ENCODE peak calls at places on chromosomes 12 and 14, in seven cellular contexts. I, U, X, J, L, H and Y are unnamed samples.
A peak's percentile ranks its signal among the peaks of the same experiment; 100 is the strongest.

GRCh38 chr14:102777711-102778615 is 714 bp downstream of the TRAF3 start:
- DNase-seq in U (no peak), H (no peak), X (no peak), L (no peak), J (peak; percentile 66), I (peak; percentile 72), Y (peak; percentile 66)

GRCh38 chr12:52496054-52496453 is 3.0 kb upstream of the KRT6A start:
- DNase-seq in J (no peak), I (no peak), H (no peak), U (no peak), L (no peak), X (no peak), Y (no peak)

GRCh38 chr12:116571089-116571488 is 11.9 kb downstream of the MAP1LC3B2 start:
- DNase-seq in X (no peak), J (no peak), U (no peak), I (no peak), H (no peak), L (no peak), Y (no peak)

GRCh38 chr14:30656190-30656632 is 34.1 kb downstream of the SCFD1 start:
- DNase-seq in H (peak; percentile 66), X (peak; percentile 4), J (peak; percentile 14), U (peak; percentile 15), I (peak; percentile 18), L (peak; percentile 68), Y (peak; percentile 7)

GRCh38 chr14:76256545-76256944 is 104.8 kb downstream of the GPATCH2L start:
- DNase-seq in L (no peak), I (no peak), U (no peak), J (peak; percentile 76), X (no peak), H (no peak), Y (no peak)

GRCh38 chr12:69239922-69240624 is 704 bp downstream of the CPSF6 start:
- DNase-seq in I (peak; percentile 75), U (no peak), H (peak; percentile 67), J (peak; percentile 58), L (no peak), X (no peak), Y (peak; percentile 45)

GRCh38 chr12:16330554-16330953 is 16.9 kb upstream of the MGST1 start:
- DNase-seq in U (no peak), I (no peak), H (no peak), X (no peak), J (no peak), L (no peak), Y (no peak)

GRCh38 chr14:53925201-53925766 is 31.3 kb downstream of the BMP4 start:
- DNase-seq in I (no peak), U (no peak), H (no peak), J (no peak), X (no peak), L (no peak), Y (no peak)

GRCh38 chr14:69703047-69704046 is 63.6 kb upstream of the SRSF5 start:
- DNase-seq in X (no peak), H (no peak), J (no peak), U (no peak), L (peak; percentile 61), I (no peak), Y (no peak)

GRCh38 chr12:53560912-53561589 is 53.8 kb upstream of the NPFF start:
- DNase-seq in H (no peak), L (no peak), I (no peak), J (no peak), X (no peak), U (no peak), Y (no peak)

GRCh38 chr12:12133259-12133658 is 62.5 kb downstream of the BCL2L14 start:
- DNase-seq in I (no peak), J (no peak), H (no peak), L (no peak), U (no peak), X (no peak), Y (no peak)

GRCh38 chr14:106308839-106309389 is 782.5 kb downstream of the TMEM121 start:
- DNase-seq in I (peak; percentile 47), U (no peak), L (peak; percentile 35), J (peak; percentile 59), X (peak; percentile 83), H (peak; percentile 63), Y (peak; percentile 52)

GRCh38 chr14:53055003-53055402 is 98.1 kb downstream of the DDHD1 start:
- DNase-seq in I (peak; percentile 45), X (peak; percentile 15), H (no peak), L (peak; percentile 38), J (peak; percentile 32), U (peak; percentile 40), Y (peak; percentile 68)

DNA sequence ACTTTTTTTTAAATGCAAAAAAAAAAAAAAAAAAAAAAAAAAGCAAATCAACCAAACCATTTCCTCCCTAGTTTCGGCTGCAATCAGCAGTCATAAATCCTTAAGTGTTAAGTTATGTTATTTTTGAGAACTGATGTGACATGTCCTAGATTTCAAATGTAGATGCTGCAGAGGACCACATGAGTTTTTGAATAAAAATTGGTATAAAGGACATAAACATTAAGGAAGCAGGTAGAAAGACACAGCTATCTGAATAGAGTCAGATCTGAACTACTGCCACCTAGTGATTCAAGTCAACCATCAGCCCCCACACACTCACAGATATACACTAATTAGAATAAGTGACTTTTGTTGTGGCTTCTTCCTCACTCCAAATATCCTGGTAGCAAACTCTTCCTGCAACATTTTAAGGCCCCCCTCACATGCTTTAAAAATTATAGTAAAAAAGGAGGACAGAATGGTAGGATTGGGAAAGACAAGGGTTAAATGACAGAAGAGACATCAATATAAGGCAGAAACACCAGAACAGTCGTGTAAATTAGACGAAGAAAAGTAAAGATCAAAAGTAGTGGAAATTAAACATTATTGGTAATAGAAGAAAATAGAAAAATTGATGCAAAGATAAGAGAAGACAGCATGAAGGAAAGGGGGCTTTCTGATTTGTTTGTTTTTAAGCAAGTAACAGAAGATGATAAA is 394.5 kb upstream of the ATP2B1 start:
- DNase-seq in U (peak; percentile 29), H (no peak), L (peak; percentile 3), J (no peak), X (peak; percentile 24), I (peak; percentile 19), Y (peak; percentile 57)
- TF ChIP-seq JUND in U (no peak), H (no peak), L (no peak), J (no peak), X (no peak), I (no peak), Y (no peak)

DNA sequence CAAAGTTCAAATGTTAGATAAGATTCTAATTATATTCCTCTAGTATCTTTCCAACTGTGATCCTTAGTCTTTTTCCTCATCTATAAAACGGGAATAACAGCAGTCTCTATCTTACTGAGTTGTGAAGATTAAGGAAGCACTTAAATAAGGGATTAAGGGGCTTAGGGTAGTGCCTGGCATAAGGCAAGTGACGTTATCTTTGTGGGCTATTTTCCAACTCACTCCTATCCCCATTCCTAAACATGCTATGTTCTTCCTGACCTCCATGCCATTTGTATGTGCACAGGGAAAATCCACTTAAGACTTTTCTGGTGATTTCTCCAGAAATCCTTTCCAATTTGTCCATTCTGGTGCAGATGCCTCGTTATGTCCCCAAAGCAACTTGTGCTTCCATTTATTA is 33.3 kb downstream of the SUPT16H start:
- DNase-seq in X (no peak), L (no peak), H (no peak), J (no peak), I (no peak), U (no peak), Y (no peak)
- TF ChIP-seq JUND in X (no peak), L (no peak), H (no peak), J (no peak), I (no peak), U (no peak), Y (no peak)

GRCh38 chr12:9870311-9870866 is 1.2 kb upstream of the CLEC2B start:
- DNase-seq in U (no peak), J (no peak), L (no peak), H (no peak), X (no peak), I (no peak), Y (no peak)
- TF ChIP-seq JUND in U (no peak), J (no peak), L (no peak), H (no peak), X (no peak), I (no peak), Y (no peak)

GRCh38 chr12:4997939-4998338 is 45.7 kb upstream of the KCNA5 start:
- DNase-seq in L (no peak), I (no peak), X (no peak), U (no peak), H (no peak), J (no peak), Y (no peak)
- TF ChIP-seq JUND in L (no peak), I (peak; percentile 97), X (no peak), U (no peak), H (no peak), J (no peak), Y (no peak)

GRCh38 chr12:47509398-47509851 is 196.4 kb downstream of the RPAP3 start:
- DNase-seq in H (no peak), J (no peak), I (no peak), X (no peak), L (no peak), U (no peak), Y (peak; percentile 6)
- TF ChIP-seq JUND in H (no peak), J (no peak), I (no peak), X (no peak), L (no peak), U (no peak), Y (no peak)

GRCh38 chr12:49744363-49744885 is 3.1 kb downstream of the TMBIM6 start:
- DNase-seq in J (no peak), X (no peak), L (no peak), U (no peak), H (no peak), I (no peak), Y (no peak)

GRCh38 chr12:49740930-49741881 is at the start of gene TMBIM6:
- DNase-seq in L (peak; percentile 100), X (peak; percentile 99), J (peak; percentile 96), I (peak; percentile 90), U (peak; percentile 100), H (peak; percentile 99), Y (peak; percentile 89)

GRCh38 chr12:49741882-49742620 is 694 bp downstream of the TMBIM6 start:
- DNase-seq in L (peak; percentile 88), J (peak; percentile 75), H (peak; percentile 82), I (peak; percentile 67), X (peak; percentile 49), U (peak; percentile 59), Y (peak; percentile 31)
- TF ChIP-seq JUND in L (no peak), J (peak; percentile 54), H (no peak), I (no peak), X (no peak), U (no peak), Y (no peak)

GRCh38 chr12:106195638-106196037 is 52.2 kb downstream of the CKAP4 start:
- DNase-seq in L (peak; percentile 72), I (no peak), J (no peak), X (no peak), U (no peak), H (no peak), Y (peak; percentile 87)
- TF ChIP-seq JUND in L (no peak), I (no peak), J (no peak), X (no peak), U (no peak), H (no peak), Y (no peak)

GRCh38 chr14:51776102-51776894 is 84.1 kb upstream of the GNG2 start:
- DNase-seq in U (peak; percentile 44), H (peak; percentile 81), X (no peak), I (peak; percentile 87), J (peak; percentile 25), L (peak; percentile 52), Y (peak; percentile 70)
- TF ChIP-seq JUND in U (no peak), H (peak; percentile 71), X (no peak), I (no peak), J (no peak), L (no peak), Y (no peak)